ENCODE peak calls at places on chromosome 22, in seven cellular contexts. One of them, this sample, is unnamed.

GRCh38 chr22:43534916-43535315 is 123.1 kb downstream of the MPPED1 start:
- DNase-seq in HCT116: no peak
- DNase-seq in ecto neural progenitor cell: peak; percentile 33
- DNase-seq in activated T-helper 1 cell treated with anti-CD3 and anti-CD28 coated beads, Interleukin-12 subunit alpha, Interleukin-12 subunit beta, Interleukin-2, Interleukin-4 antibody, amounts not matched to agents 30 ng/mL and 10 ng/mL and 1 ng/mL, durations not matched to agents 14 hours and 24 hours and 36 hours: no peak
- DNase-seq in neuronal stem cell: no peak
- DNase-seq in psoas muscle: no peak
- DNase-seq in kidney: no peak
- DNase-seq in this sample: no peak

GRCh38 chr22:22944268-22944985 is 56.8 kb downstream of the IGLL5 start:
- DNase-seq in neuronal stem cell: no peak
- DNase-seq in ecto neural progenitor cell: peak; percentile 45
- DNase-seq in HCT116: no peak
- DNase-seq in activated T-helper 1 cell treated with anti-CD3 and anti-CD28 coated beads, Interleukin-12 subunit alpha, Interleukin-12 subunit beta, Interleukin-2, Interleukin-4 antibody, amounts not matched to agents 30 ng/mL and 10 ng/mL and 1 ng/mL, durations not matched to agents 14 hours and 24 hours and 36 hours: no peak
- DNase-seq in kidney: no peak
- DNase-seq in psoas muscle: no peak
- DNase-seq in this sample: no peak

GRCh38 chr22:49487950-49488349 is 339.7 kb downstream of the BRD1 start:
- DNase-seq in neuronal stem cell: no peak
- DNase-seq in kidney: peak; percentile 66
- DNase-seq in ecto neural progenitor cell: peak; percentile 52
- DNase-seq in HCT116: peak; percentile 62
- DNase-seq in psoas muscle: no peak
- DNase-seq in activated T-helper 1 cell treated with anti-CD3 and anti-CD28 coated beads, Interleukin-12 subunit alpha, Interleukin-12 subunit beta, Interleukin-2, Interleukin-4 antibody, amounts not matched to agents 30 ng/mL and 10 ng/mL and 1 ng/mL, durations not matched to agents 14 hours and 24 hours and 36 hours: no peak
- DNase-seq in this sample: no peak

GRCh38 chr22:22073769-22074561 is 91.4 kb upstream of the TOP3B start:
- DNase-seq in neuronal stem cell: no peak
- DNase-seq in activated T-helper 1 cell treated with anti-CD3 and anti-CD28 coated beads, Interleukin-12 subunit alpha, Interleukin-12 subunit beta, Interleukin-2, Interleukin-4 antibody, amounts not matched to agents 30 ng/mL and 10 ng/mL and 1 ng/mL, durations not matched to agents 14 hours and 24 hours and 36 hours: no peak
- DNase-seq in psoas muscle: no peak
- DNase-seq in kidney: no peak
- DNase-seq in HCT116: no peak
- DNase-seq in ecto neural progenitor cell: no peak
- DNase-seq in this sample: no peak

GRCh38 chr22:36587289-36588154 is 58.6 kb upstream of the EIF3D start:
- DNase-seq in HCT116: no peak
- DNase-seq in activated T-helper 1 cell treated with anti-CD3 and anti-CD28 coated beads, Interleukin-12 subunit alpha, Interleukin-12 subunit beta, Interleukin-2, Interleukin-4 antibody, amounts not matched to agents 30 ng/mL and 10 ng/mL and 1 ng/mL, durations not matched to agents 14 hours and 24 hours and 36 hours: no peak
- DNase-seq in ecto neural progenitor cell: no peak
- DNase-seq in kidney: peak; percentile 9
- DNase-seq in neuronal stem cell: no peak
- DNase-seq in psoas muscle: no peak
- DNase-seq in this sample: no peak

GRCh38 chr22:36497910-36498669 is 8.8 kb downstream of the FOXRED2 start:
- DNase-seq in activated T-helper 1 cell treated with anti-CD3 and anti-CD28 coated beads, Interleukin-12 subunit alpha, Interleukin-12 subunit beta, Interleukin-2, Interleukin-4 antibody, amounts not matched to agents 30 ng/mL and 10 ng/mL and 1 ng/mL, durations not matched to agents 14 hours and 24 hours and 36 hours: no peak
- DNase-seq in kidney: no peak
- DNase-seq in ecto neural progenitor cell: no peak
- DNase-seq in HCT116: no peak
- DNase-seq in psoas muscle: no peak
- DNase-seq in neuronal stem cell: no peak
- DNase-seq in this sample: no peak

GRCh38 chr22:34997921-34998320 is 68.0 kb upstream of the ISX start:
- DNase-seq in kidney: no peak
- DNase-seq in HCT116: no peak
- DNase-seq in activated T-helper 1 cell treated with anti-CD3 and anti-CD28 coated beads, Interleukin-12 subunit alpha, Interleukin-12 subunit beta, Interleukin-2, Interleukin-4 antibody, amounts not matched to agents 30 ng/mL and 10 ng/mL and 1 ng/mL, durations not matched to agents 14 hours and 24 hours and 36 hours: no peak
- DNase-seq in neuronal stem cell: no peak
- DNase-seq in ecto neural progenitor cell: no peak
- DNase-seq in psoas muscle: no peak
- DNase-seq in this sample: no peak

GRCh38 chr22:30005213-30005857 is 74.9 kb upstream of the HORMAD2 start:
- DNase-seq in neuronal stem cell: peak; percentile 74
- DNase-seq in kidney: no peak
- DNase-seq in activated T-helper 1 cell treated with anti-CD3 and anti-CD28 coated beads, Interleukin-12 subunit alpha, Interleukin-12 subunit beta, Interleukin-2, Interleukin-4 antibody, amounts not matched to agents 30 ng/mL and 10 ng/mL and 1 ng/mL, durations not matched to agents 14 hours and 24 hours and 36 hours: peak; percentile 41
- DNase-seq in HCT116: peak; percentile 39
- DNase-seq in ecto neural progenitor cell: peak; percentile 72
- DNase-seq in psoas muscle: peak; percentile 73
- DNase-seq in this sample: no peak

GRCh38 chr22:48645766-48646165 is 1181.9 kb downstream of the BRD1 start:
- DNase-seq in ecto neural progenitor cell: no peak
- DNase-seq in HCT116: no peak
- DNase-seq in kidney: no peak
- DNase-seq in neuronal stem cell: no peak
- DNase-seq in activated T-helper 1 cell treated with anti-CD3 and anti-CD28 coated beads, Interleukin-12 subunit alpha, Interleukin-12 subunit beta, Interleukin-2, Interleukin-4 antibody, amounts not matched to agents 30 ng/mL and 10 ng/mL and 1 ng/mL, durations not matched to agents 14 hours and 24 hours and 36 hours: no peak
- DNase-seq in psoas muscle: no peak
- DNase-seq in this sample: no peak

GRCh38 chr22:46437990-46438389 is 99.4 kb downstream of the CELSR1 start:
- DNase-seq in neuronal stem cell: no peak
- DNase-seq in kidney: no peak
- DNase-seq in HCT116: no peak
- DNase-seq in psoas muscle: no peak
- DNase-seq in activated T-helper 1 cell treated with anti-CD3 and anti-CD28 coated beads, Interleukin-12 subunit alpha, Interleukin-12 subunit beta, Interleukin-2, Interleukin-4 antibody, amounts not matched to agents 30 ng/mL and 10 ng/mL and 1 ng/mL, durations not matched to agents 14 hours and 24 hours and 36 hours: no peak
- DNase-seq in ecto neural progenitor cell: no peak
- DNase-seq in this sample: no peak

GRCh38 chr22:45599836-45600577 is 71.6 kb upstream of the ATXN10 start:
- DNase-seq in psoas muscle: no peak
- DNase-seq in activated T-helper 1 cell treated with anti-CD3 and anti-CD28 coated beads, Interleukin-12 subunit alpha, Interleukin-12 subunit beta, Interleukin-2, Interleukin-4 antibody, amounts not matched to agents 30 ng/mL and 10 ng/mL and 1 ng/mL, durations not matched to agents 14 hours and 24 hours and 36 hours: no peak
- DNase-seq in ecto neural progenitor cell: no peak
- DNase-seq in neuronal stem cell: no peak
- DNase-seq in HCT116: no peak
- DNase-seq in kidney: peak; percentile 38
- DNase-seq in this sample: peak; percentile 13

GRCh38 chr22:50739279-50739691 is 1.3 kb downstream of the ACR start:
- DNase-seq in psoas muscle: no peak
- DNase-seq in HCT116: no peak
- DNase-seq in activated T-helper 1 cell treated with anti-CD3 and anti-CD28 coated beads, Interleukin-12 subunit alpha, Interleukin-12 subunit beta, Interleukin-2, Interleukin-4 antibody, amounts not matched to agents 30 ng/mL and 10 ng/mL and 1 ng/mL, durations not matched to agents 14 hours and 24 hours and 36 hours: no peak
- DNase-seq in neuronal stem cell: no peak
- DNase-seq in ecto neural progenitor cell: no peak
- DNase-seq in kidney: peak; percentile 43
- DNase-seq in this sample: no peak

GRCh38 chr22:41612626-41613025 is 8.2 kb downstream of the DESI1 start:
- DNase-seq in psoas muscle: no peak
- DNase-seq in kidney: peak; percentile 7
- DNase-seq in HCT116: no peak
- DNase-seq in neuronal stem cell: no peak
- DNase-seq in ecto neural progenitor cell: no peak
- DNase-seq in activated T-helper 1 cell treated with anti-CD3 and anti-CD28 coated beads, Interleukin-12 subunit alpha, Interleukin-12 subunit beta, Interleukin-2, Interleukin-4 antibody, amounts not matched to agents 30 ng/mL and 10 ng/mL and 1 ng/mL, durations not matched to agents 14 hours and 24 hours and 36 hours: no peak
- DNase-seq in this sample: no peak

This sample was measured in heart left ventricle.